ENCODE peak calls at places on chromosomes 3 and 15, in six cellular contexts. U is cardiac fibroblast, A is left ventricle myocardium inferior, S is breast epithelium, L is endothelial cell, O is GM06990. V is an unnamed sample.

GRCh38 chr3:149752051-149752787 is at the start of gene COMMD2:
- DNase-seq in A (peak), S (peak), U (peak), O (peak), L (peak), V (peak)

GRCh38 chr3:38986901-38987300 is 64.8 kb downstream of the SCN11A start:
- DNase-seq in L (no peak), U (peak), A (no peak), S (no peak), O (no peak), V (no peak)

GRCh38 chr3:177478170-177478859 is 281.0 kb upstream of the TBL1XR1 start:
- DNase-seq in O (no peak), U (peak), A (no peak), S (peak), L (no peak), V (no peak)

GRCh38 chr3:12501360-12502020 is 17.2 kb downstream of the TSEN2 start:
- DNase-seq in U (peak), A (no peak), L (no peak), O (no peak), S (no peak), V (no peak)

GRCh38 chr3:108178676-108179075 is 43.5 kb downstream of the IFT57 start:
- DNase-seq in A (no peak), L (no peak), S (no peak), O (no peak), U (peak), V (no peak)

GRCh38 chr15:68348601-68349000 is 71.1 kb downstream of the FEM1B start:
- DNase-seq in O (no peak), L (no peak), S (no peak), U (no peak), A (no peak), V (no peak)

GRCh38 chr3:8980756-8981257 is 17.5 kb upstream of the RAD18 start:
- DNase-seq in A (no peak), L (no peak), S (no peak), U (no peak), O (no peak), V (no peak)

GRCh38 chr3:115927210-115927609 is 303.9 kb downstream of the GAP43 start:
- DNase-seq in O (no peak), U (no peak), S (no peak), L (no peak), A (no peak), V (no peak)

GRCh38 chr15:94375997-94376396 is 144.6 kb downstream of the MCTP2 start:
- DNase-seq in A (no peak), O (no peak), U (no peak), S (no peak), L (peak), V (no peak)

GRCh38 chr3:153399636-153400035 is 237.6 kb downstream of the RAP2B start:
- DNase-seq in O (peak), A (no peak), S (no peak), L (no peak), U (no peak), V (peak)

GRCh38 chr3:51637941-51638471 is 33.0 kb upstream of the TEX264 start:
- DNase-seq in O (no peak), S (no peak), A (no peak), U (peak), L (peak), V (peak)

GRCh38 chr3:56917740-56918568 is 116.2 kb upstream of the ARHGEF3 start:
- DNase-seq in O (peak), U (no peak), L (no peak), S (no peak), A (no peak), V (peak)

DNA sequence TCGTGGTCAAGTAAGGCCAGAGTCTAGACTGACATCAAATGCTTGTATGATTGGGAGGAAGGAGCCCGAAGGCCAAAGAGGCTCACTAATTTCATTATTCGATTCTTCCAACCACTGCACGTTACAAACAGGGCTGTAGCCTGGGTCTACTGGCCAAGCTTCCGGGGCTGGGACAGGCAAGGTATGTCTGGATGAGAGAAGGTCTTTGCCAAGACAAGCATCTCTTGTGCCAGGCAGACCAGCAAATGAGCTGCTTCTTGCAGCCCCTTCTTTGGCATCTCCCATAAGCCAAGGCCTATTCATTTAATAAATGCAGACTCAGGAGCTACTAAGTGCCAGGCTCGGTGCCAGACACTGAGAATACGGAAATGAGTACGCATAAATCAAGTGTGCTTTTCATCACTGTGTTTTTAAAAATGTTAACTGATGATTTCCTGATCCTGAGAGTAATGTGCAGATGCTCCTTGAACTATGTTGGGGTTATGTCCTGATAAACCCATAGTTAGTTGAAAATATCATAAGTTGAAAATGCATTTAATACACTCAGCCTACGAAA is 135.2 kb upstream of the CTDSPL start:
- DNase-seq in O (no peak), U (no peak), S (peak), A (no peak), L (no peak), V (no peak)
- TF ChIP-seq CTCF in O (no peak), U (no peak), S (no peak), A (no peak), L (no peak), V (no peak)

DNA sequence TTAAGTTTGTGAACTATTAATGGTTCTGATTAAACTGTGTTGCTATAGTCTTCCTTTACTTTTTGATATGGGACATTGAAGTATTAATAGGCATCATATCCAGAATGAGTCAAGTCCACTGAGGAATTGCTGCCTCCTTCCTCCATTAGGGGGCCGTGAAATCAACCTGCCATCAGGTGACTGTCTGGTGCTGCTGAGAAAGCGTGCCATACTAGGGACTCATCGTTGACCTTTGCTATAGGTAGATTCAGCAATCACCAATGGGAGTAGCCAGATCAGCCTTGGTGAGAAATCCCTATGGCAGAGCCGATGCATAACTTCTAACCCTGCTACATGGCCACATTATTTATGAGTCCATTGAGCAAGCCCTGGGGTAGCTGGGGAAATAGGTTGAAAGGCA is 30.1 kb upstream of the SLC28A2 start:
- DNase-seq in S (no peak), A (no peak), O (no peak), L (no peak), U (no peak), V (no peak)
- TF ChIP-seq CTCF in S (no peak), A (no peak), O (no peak), L (no peak), U (no peak), V (no peak)

DNA sequence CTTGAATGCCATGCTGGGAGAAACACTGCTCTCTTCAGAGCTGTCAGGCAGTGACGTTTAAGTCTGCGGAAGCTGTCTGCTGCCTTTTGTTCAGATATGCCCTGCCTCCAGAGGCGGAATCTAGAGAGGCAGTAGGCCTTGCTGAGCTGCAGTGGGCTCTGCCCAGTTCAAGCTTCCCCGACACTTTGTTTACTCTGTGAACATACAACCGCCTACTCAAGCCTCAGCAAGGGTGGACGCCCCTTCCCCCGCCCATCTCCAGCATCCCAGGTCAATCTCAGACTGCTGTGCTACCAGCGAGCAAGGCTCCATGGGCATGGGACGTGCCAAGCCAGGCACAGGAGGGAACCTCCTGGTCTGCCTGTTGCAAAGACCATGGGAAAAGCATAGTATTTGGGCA is 99.7 kb downstream of the TAFA4 start:
- DNase-seq in O (no peak), L (no peak), S (no peak), U (no peak), A (no peak), V (no peak)
- TF ChIP-seq CTCF in O (no peak), L (no peak), S (no peak), U (no peak), A (no peak), V (no peak)

GRCh38 chr3:168077091-168077490 is 18.6 kb downstream of the GOLIM4 start:
- DNase-seq in S (no peak), L (no peak), U (no peak), O (no peak), A (no peak), V (no peak)
- TF ChIP-seq CTCF in S (no peak), L (no peak), U (no peak), O (no peak), A (no peak), V (no peak)

GRCh38 chr3:54294214-54294613 is 171.9 kb downstream of the CACNA2D3 start:
- DNase-seq in U (no peak), L (peak), O (no peak), S (no peak), A (no peak), V (no peak)
- TF ChIP-seq CTCF in U (no peak), L (peak), O (no peak), S (no peak), A (no peak), V (no peak)

GRCh38 chr15:50261979-50262378 is 3.5 kb downstream of the HDC start:
- DNase-seq in A (no peak), L (no peak), U (no peak), O (no peak), S (no peak), V (no peak)
- TF ChIP-seq CTCF in A (no peak), L (no peak), U (no peak), O (no peak), S (no peak), V (no peak)

GRCh38 chr3:160133757-160134156 is 91.5 kb upstream of the C3orf80 start:
- DNase-seq in A (no peak), L (peak), U (no peak), O (no peak), S (no peak), V (no peak)
- TF ChIP-seq CTCF in A (peak), L (no peak), U (peak), O (peak), S (no peak), V (no peak)

DNA sequence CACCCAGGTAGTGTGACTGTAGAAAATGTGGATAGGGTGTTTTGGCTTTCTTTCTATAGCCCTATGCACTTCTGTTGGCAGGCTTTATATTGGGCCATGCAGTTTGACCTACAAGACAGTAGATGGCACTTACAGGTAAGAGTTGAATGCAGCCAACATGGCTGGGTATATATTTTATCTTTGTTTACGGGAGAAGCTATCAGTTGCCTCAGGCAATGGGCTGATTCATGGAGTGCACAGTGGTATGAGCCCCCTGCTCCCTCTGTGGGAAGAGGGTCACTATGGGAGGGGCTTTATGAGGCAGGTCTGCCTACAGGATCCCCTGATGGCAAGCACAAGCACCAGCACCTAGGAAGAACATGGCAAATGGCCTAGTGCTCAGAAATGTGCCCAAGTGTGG is 301.2 kb upstream of the CDIN1 start:
- DNase-seq in L (no peak), O (no peak), S (no peak), U (peak), A (no peak), V (no peak)
- TF ChIP-seq CTCF in L (no peak), O (no peak), S (no peak), U (peak), A (no peak), V (no peak)

GRCh38 chr3:15165061-15165460 is 41.0 kb upstream of the CAPN7 start:
- DNase-seq in A (no peak), S (no peak), O (no peak), L (no peak), U (no peak), V (no peak)
- TF ChIP-seq CTCF in A (no peak), S (no peak), O (no peak), L (no peak), U (no peak), V (no peak)

GRCh38 chr15:78850926-78851600 is 21.6 kb upstream of the MORF4L1 start:
- DNase-seq in U (no peak), L (no peak), O (no peak), A (no peak), S (no peak), V (no peak)

GRCh38 chr15:78855746-78856145 is 16.9 kb upstream of the MORF4L1 start:
- DNase-seq in L (no peak), O (no peak), U (peak), A (no peak), S (no peak), V (no peak)

GRCh38 chr15:78854973-78855372 is 17.7 kb upstream of the MORF4L1 start:
- DNase-seq in U (no peak), S (no peak), A (no peak), L (no peak), O (no peak), V (no peak)

GRCh38 chr15:78850352-78850751 is 22.3 kb upstream of the MORF4L1 start:
- DNase-seq in U (no peak), O (no peak), S (no peak), A (no peak), L (no peak), V (no peak)

DNA sequence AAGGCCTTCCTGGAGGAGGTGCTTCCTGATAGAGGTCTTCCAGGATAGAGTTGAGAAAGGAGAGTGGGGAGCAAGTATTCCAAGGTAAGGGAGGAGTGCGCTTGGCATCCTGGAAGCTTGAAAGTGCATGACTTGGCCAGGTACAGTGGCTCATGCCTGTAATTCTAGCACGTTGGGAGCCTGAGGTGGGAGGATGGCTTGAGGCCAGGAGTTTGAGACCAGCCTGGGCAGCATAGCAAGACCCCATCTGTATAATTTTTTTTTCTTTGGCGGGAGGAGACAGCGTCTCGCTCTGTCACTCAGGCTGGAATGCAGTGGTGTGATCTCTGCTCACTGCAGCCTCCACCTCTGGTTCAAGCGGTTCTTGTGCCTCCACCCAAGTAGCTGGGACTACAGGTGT is 19.2 kb upstream of the MORF4L1 start:
- DNase-seq in L (no peak), U (no peak), A (no peak), S (no peak), O (no peak), V (no peak)
- TF ChIP-seq CTCF in L (no peak), U (no peak), A (no peak), S (no peak), O (no peak), V (no peak)

V was measured in GM13976.